ENCODE peak calls at places on chromosomes 13 and 19, in seven cellular contexts. W is uterus, E is testis, Z is transverse colon, T is IMR-90, Y is breast epithelium, V is esophagus muscularis mucosa. U is an unnamed sample.

GRCh38 chr19:17762505-17763229 is 11.4 kb downstream of the FCHO1 start:
- DNase-seq in W (no peak), E (peak; percentile 82), V (no peak), Z (peak; percentile 47), Y (no peak), T (peak; percentile 62), U (no peak)

GRCh38 chr19:17180997-17181702 is 34.0 kb upstream of the USE1 start:
- DNase-seq in T (no peak), E (no peak), Y (no peak), W (no peak), V (no peak), Z (no peak), U (no peak)

GRCh38 chr13:104008571-104009435 is 942.6 kb upstream of the SLC10A2 start:
- DNase-seq in V (no peak), T (peak; percentile 90), Z (no peak), E (no peak), Y (no peak), W (no peak), U (no peak)

GRCh38 chr13:112874751-112875300 is 94.2 kb upstream of the MCF2L start:
- DNase-seq in Y (no peak), W (no peak), E (no peak), T (no peak), Z (no peak), V (no peak), U (no peak)

GRCh38 chr19:31880283-31880682 is 465.1 kb upstream of the ZNF507 start:
- DNase-seq in W (no peak), Z (no peak), T (no peak), E (no peak), V (no peak), Y (no peak), U (no peak)

GRCh38 chr13:57527114-57527770 is 104.3 kb upstream of the PCDH17 start:
- DNase-seq in T (no peak), Z (no peak), W (no peak), E (no peak), V (no peak), Y (no peak), U (no peak)

GRCh38 chr13:53783466-53783865 is 754.9 kb downstream of the OLFM4 start:
- DNase-seq in W (no peak), Z (no peak), V (no peak), T (no peak), Y (no peak), E (no peak), U (peak; percentile 54)

GRCh38 chr13:30690282-30691188 is 44.8 kb upstream of the ALOX5AP start:
- DNase-seq in Y (peak; percentile 75), W (peak; percentile 75), V (peak; percentile 93), E (peak; percentile 63), T (peak; percentile 99), Z (peak; percentile 74), U (peak; percentile 47)

GRCh38 chr13:79662882-79663281 is 181.9 kb downstream of the NDFIP2 start:
- DNase-seq in Z (peak; percentile 10), E (no peak), T (no peak), Y (no peak), W (no peak), V (no peak), U (no peak)

GRCh38 chr19:8079988-8080387 is 27.4 kb downstream of the CCL25 start:
- DNase-seq in Z (no peak), E (no peak), V (no peak), W (no peak), T (no peak), Y (no peak), U (no peak)

GRCh38 chr13:113299951-113300350 is 2.9 kb downstream of the LAMP1 start:
- DNase-seq in E (no peak), T (no peak), V (no peak), Y (no peak), Z (no peak), W (no peak), U (no peak)

GRCh38 chr13:62060570-62060969 is 644.9 kb upstream of the PCDH20 start:
- DNase-seq in T (no peak), E (no peak), V (no peak), Y (no peak), W (no peak), Z (no peak), U (no peak)

GRCh38 chr13:57982782-57983181 is 351.2 kb downstream of the PCDH17 start:
- DNase-seq in V (no peak), Z (no peak), Y (no peak), T (no peak), E (no peak), W (no peak), U (no peak)

GRCh38 chr13:23723463-23723862 is 153.3 kb downstream of the TNFRSF19 start:
- DNase-seq in V (no peak), T (peak; percentile 78), W (no peak), Y (no peak), E (no peak), Z (no peak), U (no peak)

GRCh38 chr13:31201341-31202024 is 1.7 kb downstream of the B3GLCT start:
- DNase-seq in T (peak; percentile 59), E (peak; percentile 29), W (peak; percentile 39), Y (no peak), V (no peak), Z (no peak), U (peak; percentile 21)

GRCh38 chr13:20997301-20998061 is 63.9 kb downstream of the LATS2 start:
- DNase-seq in Y (no peak), E (no peak), W (no peak), T (peak; percentile 98), Z (no peak), V (no peak), U (no peak)

GRCh38 chr19:18000981-18001836 is 6.8 kb upstream of the ARRDC2 start:
- DNase-seq in V (peak; percentile 97), W (peak; percentile 78), T (peak; percentile 73), Y (peak; percentile 89), E (peak; percentile 86), Z (peak; percentile 95), U (peak; percentile 85)

GRCh38 chr19:17747205-17748098 is 3.8 kb upstream of the FCHO1 start:
- DNase-seq in Y (peak; percentile 90), T (peak; percentile 89), E (peak; percentile 97), W (peak; percentile 86), V (peak; percentile 97), Z (peak; percentile 95), U (peak; percentile 95)

GRCh38 chr19:42281175-42282035 is 12.4 kb downstream of the CIC start:
- DNase-seq in Z (peak; percentile 47), V (no peak), E (peak; percentile 72), W (peak; percentile 75), Y (peak; percentile 83), T (peak; percentile 41), U (peak; percentile 71)

GRCh38 chr19:30036154-30037129 is 94.4 kb downstream of the URI1 start:
- DNase-seq in Y (no peak), Z (no peak), W (no peak), V (no peak), E (no peak), T (peak; percentile 26), U (no peak)

GRCh38 chr13:83691966-83692365 is 190.3 kb downstream of the SLITRK1 start:
- DNase-seq in E (no peak), Z (no peak), T (no peak), Y (no peak), V (no peak), W (no peak), U (no peak)

GRCh38 chr19:33462112-33462726 is 59.4 kb downstream of the PEPD start:
- DNase-seq in E (no peak), V (no peak), Y (no peak), T (no peak), Z (no peak), W (no peak), U (no peak)

GRCh38 chr13:78131811-78132210 is 213.2 kb upstream of the EDNRB start:
- DNase-seq in Y (no peak), E (no peak), W (no peak), V (no peak), Z (no peak), T (peak; percentile 14), U (no peak)

GRCh38 chr13:107203146-107203847 is 635.4 kb upstream of the ARGLU1 start:
- DNase-seq in E (peak; percentile 27), Z (no peak), Y (no peak), V (no peak), T (no peak), W (no peak), U (no peak)

GRCh38 chr13:41589434-41589833 is 132.1 kb downstream of the RGCC start:
- DNase-seq in Y (no peak), T (no peak), E (no peak), W (no peak), V (no peak), Z (no peak), U (no peak)

GRCh38 chr13:49995535-49996165 is 1.2 kb upstream of the TRIM13 start:
- DNase-seq in Z (no peak), Y (no peak), E (no peak), V (no peak), W (no peak), T (no peak), U (no peak)

GRCh38 chr19:20167020-20167644 is at the start of gene ZNF486:
- DNase-seq in T (peak; percentile 94), W (peak; percentile 96), Y (peak; percentile 98), Z (peak; percentile 95), V (peak; percentile 99), E (peak; percentile 99), U (peak; percentile 97)
- TF ChIP-seq POLR2A in T (peak; percentile 75), W (peak; percentile 62), Y (no peak), Z (peak; percentile 63), V (peak; percentile 14), E (no peak), U (peak; percentile 88)

DNA sequence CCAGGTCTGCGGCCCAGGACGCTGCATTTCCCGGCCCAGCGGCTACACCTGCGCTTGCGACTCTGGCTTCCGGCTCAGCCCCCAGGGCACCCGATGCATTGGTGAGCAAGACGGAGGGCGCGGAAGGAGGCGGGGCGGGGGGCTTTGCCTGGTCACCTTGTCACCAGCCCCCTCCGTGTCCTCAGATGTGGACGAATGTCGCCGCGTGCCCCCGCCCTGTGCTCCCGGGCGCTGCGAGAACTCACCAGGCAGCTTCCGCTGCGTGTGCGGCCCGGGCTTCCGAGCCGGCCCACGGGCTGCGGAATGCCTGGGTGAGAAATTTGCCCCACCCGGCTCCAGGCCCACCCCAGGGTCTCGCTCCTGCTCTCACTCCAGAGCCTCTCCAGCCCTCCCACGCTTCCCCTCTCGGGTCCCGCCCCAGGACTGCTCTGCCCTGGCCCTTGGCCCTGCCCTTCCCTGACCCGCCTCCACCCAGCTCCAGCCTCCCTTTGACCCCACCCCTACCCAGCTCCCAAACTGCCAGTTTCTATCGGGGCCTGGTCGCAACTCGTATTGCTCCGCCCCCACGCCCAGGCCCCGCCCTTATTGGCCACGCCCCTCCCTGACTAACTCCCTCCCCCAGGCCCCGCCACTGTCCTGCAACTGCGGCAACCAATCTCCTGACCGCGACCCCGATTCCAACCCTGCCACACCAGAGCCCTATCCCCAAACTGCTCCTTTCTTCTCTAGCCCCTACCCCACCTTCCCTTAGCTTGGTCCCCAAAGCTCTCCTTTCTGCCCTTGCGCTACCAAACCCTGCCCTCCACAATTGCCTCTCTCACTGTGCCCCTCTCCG is 8.6 kb downstream of the LTBP4 start:
- DNase-seq in E (peak; percentile 89), Y (peak; percentile 88), Z (peak; percentile 97), T (no peak), W (peak; percentile 75), V (peak; percentile 98), U (peak; percentile 94)
- TF ChIP-seq POLR2A in E (no peak), Y (no peak), Z (peak; percentile 87), T (no peak), W (no peak), V (no peak), U (peak; percentile 72)

GRCh38 chr19:39409207-39409885 is 2.7 kb downstream of the ZFP36 start:
- DNase-seq in Z (peak; percentile 96), Y (peak; percentile 97), W (peak; percentile 95), V (peak; percentile 97), E (peak; percentile 90), T (peak; percentile 61), U (peak; percentile 96)
- TF ChIP-seq POLR2A in Z (peak; percentile 85), Y (peak; percentile 94), W (peak; percentile 90), V (peak; percentile 82), E (no peak), T (peak; percentile 90), U (peak; percentile 91)

GRCh38 chr19:12730054-12730453 is 4.4 kb downstream of the TRIR start:
- DNase-seq in W (no peak), Z (no peak), E (no peak), T (no peak), V (no peak), Y (no peak), U (no peak)
- TF ChIP-seq POLR2A in W (no peak), Z (no peak), E (no peak), T (no peak), V (no peak), Y (no peak), U (no peak)